ENCODE peak calls at places on chromosomes 11 and 22, in nine cellular contexts. A, R, L, D, U, C, Z, S and T are unnamed samples.

GRCh38 chr11:64790205-64791095 is 12.1 kb upstream of the SF1 start:
- DNase-seq in U (no peak), C (no peak), R (no peak), A (peak; percentile 28), L (peak; percentile 38), Z (no peak), D (no peak), S (no peak), T (no peak)

GRCh38 chr11:13277719-13278619 is at the start of gene BMAL1:
- DNase-seq in S (no peak), U (peak; percentile 15), R (peak; percentile 53), D (peak; percentile 29), Z (peak; percentile 35), A (peak; percentile 84), L (peak; percentile 75), C (peak; percentile 51), T (peak; percentile 63)

GRCh38 chr22:37019309-37020191 is at the start of the genes MPST and TST:
- DNase-seq in C (peak; percentile 59), D (peak; percentile 73), A (peak; percentile 89), U (peak; percentile 65), R (peak; percentile 72), L (peak; percentile 62), Z (peak; percentile 79), S (peak; percentile 31), T (peak; percentile 74)

GRCh38 chr11:1435820-1436467 is 46.2 kb downstream of the BRSK2 start:
- DNase-seq in U (no peak), D (no peak), C (no peak), S (peak; percentile 30), L (no peak), A (no peak), R (no peak), Z (no peak), T (no peak)

GRCh38 chr11:104254347-104254746 is 90.4 kb upstream of the PDGFD start:
- DNase-seq in U (peak; percentile 69), D (no peak), Z (no peak), R (peak; percentile 2), L (no peak), C (peak; percentile 24), A (no peak), S (peak; percentile 51), T (no peak)

GRCh38 chr22:41998361-41999261 is at the start of gene WBP2NL:
- DNase-seq in D (peak; percentile 92), R (peak; percentile 91), C (peak; percentile 91), L (peak; percentile 94), S (no peak), A (peak; percentile 84), U (peak; percentile 83), Z (peak; percentile 44), T (peak; percentile 70)

GRCh38 chr22:41587347-41587723 is 2.3 kb downstream of the PMM1 start:
- DNase-seq in C (no peak), Z (no peak), A (no peak), D (no peak), U (no peak), L (no peak), S (no peak), R (no peak), T (no peak)

GRCh38 chr11:69233761-69234136 is 60.2 kb upstream of the MYEOV start:
- DNase-seq in A (no peak), Z (no peak), U (no peak), S (no peak), R (no peak), C (no peak), D (no peak), L (no peak), T (no peak)

GRCh38 chr22:41857160-41857859 is 24.4 kb downstream of the SREBF2 start:
- DNase-seq in L (peak; percentile 81), R (peak; percentile 45), U (peak; percentile 94), D (no peak), S (peak; percentile 70), A (no peak), Z (no peak), C (no peak), T (no peak)

GRCh38 chr22:45948081-45948648 is 28.8 kb downstream of the WNT7B start:
- DNase-seq in R (no peak), S (no peak), A (no peak), Z (no peak), U (no peak), C (no peak), L (no peak), D (no peak), T (no peak)